ENCODE peak calls at places on chromosomes 3 and 15, in ten cellular contexts. One of them, this sample, is unnamed.
A peak's percentile ranks its signal among the peaks of the same experiment; 100 is the strongest.

GRCh38 chr3:187262360-187262759 is 29.2 kb downstream of the MASP1 start:
- DNase-seq in uterus: no peak
- DNase-seq in fibroblast of mammary gland: no peak
- DNase-seq in putamen: no peak
- DNase-seq in EL: no peak
- DNase-seq in LoVo: no peak
- DNase-seq in heart left ventricle: no peak
- DNase-seq in SK-N-SH: no peak
- DNase-seq in NCI-H524: no peak
- DNase-seq in ACHN: no peak
- DNase-seq in this sample: no peak

GRCh38 chr15:56248276-56248675 is 4.6 kb upstream of the RFX7 start:
- DNase-seq in uterus: no peak
- DNase-seq in fibroblast of mammary gland: no peak
- DNase-seq in putamen: no peak
- DNase-seq in EL: no peak
- DNase-seq in LoVo: peak; percentile 52
- DNase-seq in heart left ventricle: no peak
- DNase-seq in SK-N-SH: no peak
- DNase-seq in NCI-H524: peak; percentile 12
- DNase-seq in ACHN: no peak
- DNase-seq in this sample: no peak

GRCh38 chr15:92884813-92885461 is 15.2 kb upstream of the CHD2 start:
- DNase-seq in uterus: no peak
- DNase-seq in fibroblast of mammary gland: peak; percentile 49
- DNase-seq in putamen: no peak
- DNase-seq in EL: no peak
- DNase-seq in LoVo: no peak
- DNase-seq in heart left ventricle: no peak
- DNase-seq in SK-N-SH: no peak
- DNase-seq in NCI-H524: no peak
- DNase-seq in ACHN: no peak
- DNase-seq in this sample: peak; percentile 48

GRCh38 chr3:155946178-155946577 is 75.7 kb downstream of the GMPS start:
- DNase-seq in uterus: no peak
- DNase-seq in fibroblast of mammary gland: peak; percentile 90
- DNase-seq in putamen: no peak
- DNase-seq in EL: peak; percentile 87
- DNase-seq in LoVo: no peak
- DNase-seq in heart left ventricle: no peak
- DNase-seq in SK-N-SH: no peak
- DNase-seq in NCI-H524: no peak
- DNase-seq in ACHN: peak; percentile 57
- DNase-seq in this sample: peak; percentile 11

GRCh38 chr3:13525827-13526625 is 22.9 kb upstream of the FBLN2 start:
- DNase-seq in uterus: peak; percentile 63
- DNase-seq in fibroblast of mammary gland: peak; percentile 71
- DNase-seq in putamen: no peak
- DNase-seq in EL: no peak
- DNase-seq in LoVo: no peak
- DNase-seq in heart left ventricle: peak; percentile 48
- DNase-seq in SK-N-SH: no peak
- DNase-seq in NCI-H524: peak; percentile 6
- DNase-seq in ACHN: no peak
- DNase-seq in this sample: no peak

GRCh38 chr3:183252973-183253363 is at the start of gene B3GNT5:
- DNase-seq in uterus: peak; percentile 30
- DNase-seq in fibroblast of mammary gland: peak; percentile 52
- DNase-seq in putamen: no peak
- DNase-seq in EL: peak; percentile 10
- DNase-seq in LoVo: peak; percentile 82
- DNase-seq in heart left ventricle: peak; percentile 46
- DNase-seq in SK-N-SH: peak; percentile 67
- DNase-seq in NCI-H524: no peak
- DNase-seq in ACHN: peak; percentile 32
- DNase-seq in this sample: no peak

GRCh38 chr3:119529883-119530282 is 29.5 kb downstream of the CD80 start:
- DNase-seq in uterus: no peak
- DNase-seq in fibroblast of mammary gland: peak; percentile 25
- DNase-seq in putamen: no peak
- DNase-seq in EL: peak; percentile 57
- DNase-seq in LoVo: no peak
- DNase-seq in heart left ventricle: no peak
- DNase-seq in SK-N-SH: no peak
- DNase-seq in NCI-H524: no peak
- DNase-seq in ACHN: no peak
- DNase-seq in this sample: no peak

GRCh38 chr15:51497806-51498205 is 124.8 kb downstream of the DMXL2 start:
- DNase-seq in uterus: no peak
- DNase-seq in fibroblast of mammary gland: peak; percentile 3
- DNase-seq in putamen: no peak
- DNase-seq in EL: peak; percentile 12
- DNase-seq in LoVo: no peak
- DNase-seq in heart left ventricle: no peak
- DNase-seq in SK-N-SH: no peak
- DNase-seq in NCI-H524: no peak
- DNase-seq in ACHN: no peak
- DNase-seq in this sample: no peak

GRCh38 chr3:126104028-126104635 is 20.2 kb upstream of the SLC41A3 start:
- DNase-seq in uterus: no peak
- DNase-seq in fibroblast of mammary gland: no peak
- DNase-seq in putamen: no peak
- DNase-seq in EL: no peak
- DNase-seq in LoVo: no peak
- DNase-seq in heart left ventricle: no peak
- DNase-seq in SK-N-SH: peak; percentile 22
- DNase-seq in NCI-H524: no peak
- DNase-seq in ACHN: no peak
- DNase-seq in this sample: no peak

GRCh38 chr3:105868450-105868744 is 415 bp downstream of the CBLB start:
- DNase-seq in uterus: peak; percentile 58
- DNase-seq in fibroblast of mammary gland: peak; percentile 41
- DNase-seq in putamen: no peak
- DNase-seq in EL: peak; percentile 63
- DNase-seq in LoVo: peak; percentile 28
- DNase-seq in heart left ventricle: peak; percentile 69
- DNase-seq in SK-N-SH: peak; percentile 76
- DNase-seq in NCI-H524: peak; percentile 70
- DNase-seq in ACHN: peak; percentile 53
- DNase-seq in this sample: peak; percentile 76

GRCh38 chr3:60708191-60708975 is 542.9 kb downstream of the FHIT start:
- DNase-seq in uterus: no peak
- DNase-seq in fibroblast of mammary gland: peak; percentile 82
- DNase-seq in putamen: no peak
- DNase-seq in EL: no peak
- DNase-seq in LoVo: no peak
- DNase-seq in heart left ventricle: no peak
- DNase-seq in SK-N-SH: no peak
- DNase-seq in NCI-H524: no peak
- DNase-seq in ACHN: no peak
- DNase-seq in this sample: peak; percentile 9

GRCh38 chr3:175238848-175239247 is 379.7 kb downstream of the NAALADL2 start:
- DNase-seq in uterus: no peak
- DNase-seq in fibroblast of mammary gland: no peak
- DNase-seq in putamen: peak; percentile 6
- DNase-seq in EL: no peak
- DNase-seq in LoVo: no peak
- DNase-seq in heart left ventricle: no peak
- DNase-seq in SK-N-SH: no peak
- DNase-seq in NCI-H524: no peak
- DNase-seq in ACHN: no peak
- DNase-seq in this sample: no peak